ENCODE peak calls at places on chromosome 10, in nine cellular contexts. One of them, this sample, is unnamed.

GRCh38 chr10:63133787-63134557 is 844 bp downstream of the NRBF2 start:
- DNase-seq in hepatocyte: no peak
- DNase-seq in chondrocyte: no peak
- DNase-seq in GM23338: peak
- DNase-seq in HCT116: no peak
- DNase-seq in fibroblast of pulmonary artery: peak
- DNase-seq in CD4-positive, alpha-beta T cell: no peak
- DNase-seq in Panc1: no peak
- DNase-seq in heart left ventricle: no peak
- DNase-seq in this sample: no peak

GRCh38 chr10:22278441-22278782 is 37.8 kb upstream of the COMMD3 start:
- DNase-seq in hepatocyte: no peak
- DNase-seq in chondrocyte: no peak
- DNase-seq in GM23338: peak
- DNase-seq in HCT116: no peak
- DNase-seq in fibroblast of pulmonary artery: no peak
- DNase-seq in CD4-positive, alpha-beta T cell: no peak
- DNase-seq in Panc1: no peak
- DNase-seq in heart left ventricle: no peak
- DNase-seq in this sample: no peak

GRCh38 chr10:31215052-31215451 is 104.0 kb upstream of the ZEB1 start:
- DNase-seq in hepatocyte: no peak
- DNase-seq in chondrocyte: no peak
- DNase-seq in GM23338: no peak
- DNase-seq in HCT116: no peak
- DNase-seq in fibroblast of pulmonary artery: no peak
- DNase-seq in CD4-positive, alpha-beta T cell: no peak
- DNase-seq in Panc1: no peak
- DNase-seq in heart left ventricle: no peak
- DNase-seq in this sample: no peak

GRCh38 chr10:130013938-130014733 is 50.1 kb upstream of the EBF3 start:
- DNase-seq in hepatocyte: peak
- DNase-seq in chondrocyte: no peak
- DNase-seq in GM23338: no peak
- DNase-seq in HCT116: no peak
- DNase-seq in fibroblast of pulmonary artery: no peak
- DNase-seq in CD4-positive, alpha-beta T cell: no peak
- DNase-seq in Panc1: no peak
- DNase-seq in heart left ventricle: no peak
- DNase-seq in this sample: no peak

GRCh38 chr10:51162002-51162401 is 87.7 kb downstream of the PRKG1 start:
- DNase-seq in hepatocyte: no peak
- DNase-seq in chondrocyte: no peak
- DNase-seq in GM23338: peak
- DNase-seq in HCT116: no peak
- DNase-seq in fibroblast of pulmonary artery: peak
- DNase-seq in CD4-positive, alpha-beta T cell: no peak
- DNase-seq in Panc1: no peak
- DNase-seq in heart left ventricle: no peak
- DNase-seq in this sample: no peak

GRCh38 chr10:21183025-21183424 is 285.9 kb upstream of the NEBL start:
- DNase-seq in hepatocyte: no peak
- DNase-seq in chondrocyte: no peak
- DNase-seq in GM23338: no peak
- DNase-seq in HCT116: no peak
- DNase-seq in fibroblast of pulmonary artery: no peak
- DNase-seq in CD4-positive, alpha-beta T cell: no peak
- DNase-seq in Panc1: no peak
- DNase-seq in heart left ventricle: no peak
- DNase-seq in this sample: no peak

GRCh38 chr10:68604441-68604840 is 44.3 kb downstream of the TET1 start:
- DNase-seq in hepatocyte: no peak
- DNase-seq in chondrocyte: no peak
- DNase-seq in GM23338: peak
- DNase-seq in HCT116: no peak
- DNase-seq in fibroblast of pulmonary artery: no peak
- DNase-seq in CD4-positive, alpha-beta T cell: no peak
- DNase-seq in Panc1: no peak
- DNase-seq in heart left ventricle: no peak
- DNase-seq in this sample: no peak

GRCh38 chr10:102917314-102917961 is 656 bp upstream of the CNNM2 start:
- DNase-seq in hepatocyte: peak
- DNase-seq in chondrocyte: peak
- DNase-seq in GM23338: peak
- DNase-seq in HCT116: peak
- DNase-seq in fibroblast of pulmonary artery: peak
- DNase-seq in CD4-positive, alpha-beta T cell: peak
- DNase-seq in Panc1: peak
- DNase-seq in heart left ventricle: peak
- DNase-seq in this sample: peak

GRCh38 chr10:43403911-43404674 is 4.9 kb downstream of the HNRNPF start:
- DNase-seq in hepatocyte: no peak
- DNase-seq in chondrocyte: no peak
- DNase-seq in GM23338: no peak
- DNase-seq in HCT116: no peak
- DNase-seq in fibroblast of pulmonary artery: no peak
- DNase-seq in CD4-positive, alpha-beta T cell: no peak
- DNase-seq in Panc1: no peak
- DNase-seq in heart left ventricle: no peak
- DNase-seq in this sample: no peak

GRCh38 chr10:117503170-117503885 is 39.2 kb upstream of the EMX2 start:
- DNase-seq in hepatocyte: peak
- DNase-seq in chondrocyte: no peak
- DNase-seq in GM23338: no peak
- DNase-seq in HCT116: no peak
- DNase-seq in fibroblast of pulmonary artery: peak
- DNase-seq in CD4-positive, alpha-beta T cell: no peak
- DNase-seq in Panc1: no peak
- DNase-seq in heart left ventricle: no peak
- DNase-seq in this sample: no peak

GRCh38 chr10:123097039-123097438 is 38.7 kb upstream of the HMX3 start:
- DNase-seq in hepatocyte: no peak
- DNase-seq in chondrocyte: no peak
- DNase-seq in GM23338: no peak
- DNase-seq in HCT116: no peak
- DNase-seq in fibroblast of pulmonary artery: no peak
- DNase-seq in CD4-positive, alpha-beta T cell: no peak
- DNase-seq in Panc1: no peak
- DNase-seq in heart left ventricle: no peak
- DNase-seq in this sample: no peak

GRCh38 chr10:114754445-114755320 is 66.9 kb upstream of the FHIP2A start:
- DNase-seq in hepatocyte: peak
- DNase-seq in chondrocyte: no peak
- DNase-seq in GM23338: no peak
- DNase-seq in HCT116: peak
- DNase-seq in fibroblast of pulmonary artery: peak
- DNase-seq in CD4-positive, alpha-beta T cell: no peak
- DNase-seq in Panc1: peak
- DNase-seq in heart left ventricle: no peak
- DNase-seq in this sample: no peak

DNA sequence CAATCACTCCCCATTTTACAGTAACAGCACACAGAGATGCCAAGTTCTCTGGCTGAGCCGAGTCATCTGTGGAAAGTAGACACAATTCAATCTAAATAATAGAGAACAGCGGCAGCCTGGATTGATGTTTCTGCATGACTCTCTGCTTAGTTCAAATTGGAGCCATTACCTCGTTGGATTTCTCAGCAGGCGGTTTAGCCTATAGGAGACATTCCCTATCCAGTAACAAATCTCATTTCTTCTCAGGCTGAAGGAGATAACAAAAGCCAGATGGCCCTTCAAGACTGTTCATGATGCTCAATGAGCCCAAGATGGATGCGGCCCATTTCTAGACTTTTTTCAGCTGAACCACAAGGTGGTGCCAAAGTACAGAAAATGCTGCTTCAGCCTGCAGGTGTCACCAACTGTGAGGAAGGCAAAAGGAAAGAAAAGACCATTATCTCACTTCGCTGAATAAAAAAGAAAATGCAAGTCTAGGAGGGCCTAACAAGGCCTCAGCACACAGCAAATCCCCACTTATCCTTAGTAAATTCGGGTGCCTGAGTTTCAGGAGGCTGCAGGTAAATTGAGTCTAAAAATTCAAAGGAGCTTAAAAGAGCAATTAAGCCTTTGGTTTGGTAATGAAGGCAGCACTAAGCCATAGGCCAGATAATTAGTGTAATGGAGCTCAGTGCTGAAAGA is 83.7 kb downstream of the SLC16A9 start:
- DNase-seq in hepatocyte: peak
- DNase-seq in chondrocyte: no peak
- DNase-seq in GM23338: peak
- DNase-seq in HCT116: peak
- DNase-seq in fibroblast of pulmonary artery: peak
- DNase-seq in CD4-positive, alpha-beta T cell: peak
- DNase-seq in Panc1: peak
- DNase-seq in heart left ventricle: no peak
- DNase-seq in this sample: no peak
- TF ChIP-seq CTCF in hepatocyte: peak
- TF ChIP-seq CTCF in chondrocyte: peak
- TF ChIP-seq CTCF in GM23338: peak
- TF ChIP-seq CTCF in HCT116: peak
- TF ChIP-seq CTCF in fibroblast of pulmonary artery: peak
- TF ChIP-seq CTCF in CD4-positive, alpha-beta T cell: peak
- TF ChIP-seq CTCF in Panc1: peak
- TF ChIP-seq CTCF in heart left ventricle: peak
- TF ChIP-seq CTCF in this sample: peak

DNA sequence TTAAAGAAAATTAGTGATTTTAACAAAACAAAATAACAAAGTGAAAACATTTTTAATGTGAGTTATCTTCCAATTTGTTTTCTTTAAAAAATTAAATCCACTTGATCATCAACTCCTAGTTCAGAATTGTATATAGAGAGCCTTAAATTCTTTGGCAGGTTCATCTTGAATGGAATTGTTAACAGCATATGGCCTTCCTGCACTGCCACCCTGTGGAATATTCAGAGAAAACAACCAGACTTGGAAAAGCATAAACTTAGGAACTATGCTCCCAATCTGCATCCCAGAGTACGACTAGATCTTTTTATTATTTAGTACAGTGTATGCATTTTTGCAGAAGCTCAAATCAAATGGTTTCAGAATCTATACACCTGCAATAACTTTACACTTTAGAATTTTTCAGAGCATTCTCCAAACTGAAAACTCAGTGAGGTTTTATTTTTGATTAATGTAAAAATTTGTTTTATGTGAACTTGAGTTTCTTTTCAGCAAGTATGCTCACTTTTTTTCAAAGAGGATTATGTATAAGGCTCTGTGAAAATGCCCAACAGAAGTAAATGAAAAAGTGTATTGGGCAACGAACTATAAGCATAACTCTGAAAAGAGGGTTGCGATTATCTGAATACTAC is 44.9 kb upstream of the ANK3 start:
- DNase-seq in hepatocyte: peak
- DNase-seq in chondrocyte: no peak
- DNase-seq in GM23338: peak
- DNase-seq in HCT116: peak
- DNase-seq in fibroblast of pulmonary artery: peak
- DNase-seq in CD4-positive, alpha-beta T cell: no peak
- DNase-seq in Panc1: peak
- DNase-seq in heart left ventricle: no peak
- DNase-seq in this sample: no peak
- TF ChIP-seq CTCF in hepatocyte: peak
- TF ChIP-seq CTCF in chondrocyte: peak
- TF ChIP-seq CTCF in GM23338: peak
- TF ChIP-seq CTCF in HCT116: peak
- TF ChIP-seq CTCF in fibroblast of pulmonary artery: peak
- TF ChIP-seq CTCF in CD4-positive, alpha-beta T cell: peak
- TF ChIP-seq CTCF in Panc1: peak
- TF ChIP-seq CTCF in heart left ventricle: peak
- TF ChIP-seq CTCF in this sample: peak

GRCh38 chr10:109919224-109919623 is 4.1 kb downstream of the XPNPEP1 start:
- DNase-seq in hepatocyte: no peak
- DNase-seq in chondrocyte: no peak
- DNase-seq in GM23338: no peak
- DNase-seq in HCT116: no peak
- DNase-seq in fibroblast of pulmonary artery: no peak
- DNase-seq in CD4-positive, alpha-beta T cell: no peak
- DNase-seq in Panc1: no peak
- DNase-seq in heart left ventricle: no peak
- DNase-seq in this sample: no peak
- TF ChIP-seq CTCF in hepatocyte: no peak
- TF ChIP-seq CTCF in chondrocyte: no peak
- TF ChIP-seq CTCF in GM23338: no peak
- TF ChIP-seq CTCF in HCT116: no peak
- TF ChIP-seq CTCF in fibroblast of pulmonary artery: no peak
- TF ChIP-seq CTCF in CD4-positive, alpha-beta T cell: no peak
- TF ChIP-seq CTCF in Panc1: no peak
- TF ChIP-seq CTCF in heart left ventricle: no peak
- TF ChIP-seq CTCF in this sample: no peak

DNA sequence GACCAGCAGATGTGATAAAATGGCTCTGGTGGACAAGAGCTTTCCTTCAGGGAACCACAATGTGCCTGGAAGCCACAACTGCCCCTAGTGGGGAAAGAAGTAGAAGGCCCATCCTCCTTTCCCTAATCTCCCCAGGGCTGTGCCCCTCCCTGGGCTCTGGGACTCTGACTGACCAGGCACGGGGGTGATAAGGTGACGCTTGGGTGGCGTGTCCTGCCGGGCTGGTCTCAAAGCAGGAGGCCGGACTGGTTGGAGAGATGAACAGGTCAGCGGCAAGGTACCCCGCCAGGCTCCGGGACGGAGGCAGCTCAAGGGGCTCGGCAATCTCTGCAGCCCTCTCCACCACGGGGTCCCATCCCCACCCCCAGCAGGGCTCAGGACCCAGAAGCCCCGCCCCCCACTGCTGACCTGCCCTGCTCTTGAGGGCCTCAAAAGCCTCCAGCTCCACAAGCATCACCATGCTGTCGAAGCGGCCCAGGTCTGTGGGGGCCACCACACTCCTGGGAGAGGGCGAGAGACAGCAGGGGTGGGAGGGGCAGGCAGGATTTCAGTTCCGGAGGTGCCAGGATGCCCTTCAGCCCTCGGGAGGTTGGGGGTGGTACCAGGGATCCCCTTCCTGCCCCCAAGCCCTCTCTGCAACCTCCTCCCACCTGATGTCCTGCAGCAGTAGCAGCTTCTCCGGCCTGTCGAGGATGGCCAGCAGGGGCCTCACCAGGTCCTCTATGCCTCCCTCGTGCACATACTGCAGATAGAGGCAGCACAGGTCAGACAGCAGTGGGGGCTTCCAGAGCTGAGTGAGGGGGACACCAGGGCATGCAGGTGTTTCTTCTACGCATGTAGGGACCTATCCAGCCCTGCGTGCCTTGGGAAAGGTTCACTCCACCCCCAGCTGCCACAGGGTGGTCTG is 12.2 kb downstream of the LZTS2 start:
- DNase-seq in hepatocyte: peak
- DNase-seq in chondrocyte: peak
- DNase-seq in GM23338: peak
- DNase-seq in HCT116: no peak
- DNase-seq in fibroblast of pulmonary artery: no peak
- DNase-seq in CD4-positive, alpha-beta T cell: no peak
- DNase-seq in Panc1: no peak
- DNase-seq in heart left ventricle: peak
- DNase-seq in this sample: no peak
- TF ChIP-seq CTCF in hepatocyte: peak
- TF ChIP-seq CTCF in chondrocyte: peak
- TF ChIP-seq CTCF in GM23338: peak
- TF ChIP-seq CTCF in HCT116: no peak
- TF ChIP-seq CTCF in fibroblast of pulmonary artery: peak
- TF ChIP-seq CTCF in CD4-positive, alpha-beta T cell: no peak
- TF ChIP-seq CTCF in Panc1: peak
- TF ChIP-seq CTCF in heart left ventricle: peak
- TF ChIP-seq CTCF in this sample: no peak

GRCh38 chr10:26844381-26844780 is 16.4 kb downstream of the ABI1 start:
- DNase-seq in hepatocyte: no peak
- DNase-seq in chondrocyte: no peak
- DNase-seq in GM23338: no peak
- DNase-seq in HCT116: no peak
- DNase-seq in fibroblast of pulmonary artery: no peak
- DNase-seq in CD4-positive, alpha-beta T cell: no peak
- DNase-seq in Panc1: no peak
- DNase-seq in heart left ventricle: no peak
- DNase-seq in this sample: no peak
- TF ChIP-seq CTCF in hepatocyte: no peak
- TF ChIP-seq CTCF in chondrocyte: no peak
- TF ChIP-seq CTCF in GM23338: no peak
- TF ChIP-seq CTCF in HCT116: no peak
- TF ChIP-seq CTCF in fibroblast of pulmonary artery: no peak
- TF ChIP-seq CTCF in CD4-positive, alpha-beta T cell: no peak
- TF ChIP-seq CTCF in Panc1: no peak
- TF ChIP-seq CTCF in heart left ventricle: no peak
- TF ChIP-seq CTCF in this sample: no peak

This sample was measured in ascending aorta.